ENCODE peak calls at places on chromosome 5, in six cellular contexts. R, S, K, D, N and G are unnamed samples.

GRCh38 chr5:149229298-149229937 is 42.2 kb upstream of the AFAP1L1 start:
- DNase-seq in K (no peak), D (no peak), S (no peak), R (no peak), N (no peak), G (no peak)

GRCh38 chr5:33310471-33310870 is 130.3 kb upstream of the TARS1 start:
- DNase-seq in K (peak), D (peak), N (no peak), S (no peak), R (no peak), G (peak)

GRCh38 chr5:1784197-1785050 is 15.2 kb downstream of the MRPL36 start:
- DNase-seq in N (no peak), K (no peak), R (no peak), S (no peak), D (no peak), G (no peak)

GRCh38 chr5:57335092-57335491 is 147.5 kb downstream of the ACTBL2 start:
- DNase-seq in K (peak), N (no peak), R (no peak), D (peak), S (no peak), G (no peak)

GRCh38 chr5:9356306-9356942 is 189.5 kb downstream of the SEMA5A start:
- DNase-seq in N (no peak), S (no peak), K (no peak), D (peak), R (no peak), G (no peak)

GRCh38 chr5:139383993-139384590 is 995 bp upstream of the SLC23A1 start:
- DNase-seq in N (no peak), R (no peak), S (no peak), K (no peak), D (no peak), G (no peak)

GRCh38 chr5:10528056-10528816 is 35.6 kb upstream of the ANKRD33B start:
- DNase-seq in R (peak), D (peak), S (no peak), K (peak), N (no peak), G (peak)

GRCh38 chr5:95440825-95441224 is 49.7 kb downstream of the FAM81B start:
- DNase-seq in K (no peak), S (no peak), N (no peak), R (no peak), D (no peak), G (no peak)

GRCh38 chr5:134406390-134406789 is 5.3 kb downstream of the CDKN2AIPNL start:
- DNase-seq in K (peak), S (no peak), R (no peak), D (no peak), N (no peak), G (no peak)

GRCh38 chr5:178232124-178232919 is at the start of gene PHYKPL:
- DNase-seq in K (peak), D (peak), S (peak), N (peak), R (peak), G (no peak)

GRCh38 chr5:174097486-174098185 is 52.1 kb downstream of the NSG2 start:
- DNase-seq in R (no peak), N (no peak), D (no peak), S (no peak), K (no peak), G (no peak)

GRCh38 chr5:79974896-79975295 is 16.2 kb downstream of the MTX3 start:
- DNase-seq in R (no peak), K (peak), S (no peak), D (peak), N (no peak), G (no peak)

GRCh38 chr5:133371371-133372155 is 240.8 kb downstream of the FSTL4 start:
- DNase-seq in D (no peak), N (no peak), K (no peak), S (no peak), R (no peak), G (no peak)

GRCh38 chr5:31328031-31328430 is 134.5 kb downstream of the CDH6 start:
- DNase-seq in R (no peak), K (no peak), S (no peak), D (no peak), N (no peak), G (no peak)

GRCh38 chr5:39178856-39179255 is 40.5 kb downstream of the FYB1 start:
- DNase-seq in R (no peak), K (no peak), D (no peak), S (no peak), N (no peak), G (no peak)

GRCh38 chr5:159208508-159209437 is 580 bp downstream of the RNF145 start:
- DNase-seq in D (peak), S (no peak), N (peak), K (no peak), R (no peak), G (no peak)

GRCh38 chr5:68652507-68652906 is 437.0 kb downstream of the PIK3R1 start:
- DNase-seq in R (peak), K (peak), N (no peak), D (peak), S (no peak), G (peak)

GRCh38 chr5:59661939-59662615 is 231.4 kb downstream of the PDE4D start:
- DNase-seq in N (no peak), D (no peak), R (no peak), K (no peak), S (no peak), G (no peak)

GRCh38 chr5:82274343-82275266 is 3.5 kb downstream of the RPS23 start:
- DNase-seq in N (peak), S (no peak), D (no peak), R (no peak), K (no peak), G (no peak)

GRCh38 chr5:38853753-38854470 is 8.1 kb downstream of the OSMR start:
- DNase-seq in D (peak), R (no peak), S (no peak), N (no peak), K (peak), G (peak)

GRCh38 chr5:5699062-5699461 is 276.6 kb downstream of the ICE1 start:
- DNase-seq in D (no peak), S (no peak), R (no peak), K (no peak), N (no peak), G (no peak)
- TF ChIP-seq CTCF in D (no peak), S (no peak), R (no peak), K (no peak), N (no peak), G (no peak)

GRCh38 chr5:176608937-176609723 is 826 bp downstream of the GPRIN1 start:
- DNase-seq in K (no peak), S (no peak), N (no peak), D (no peak), R (no peak), G (no peak)

GRCh38 chr5:176612008-176612407 is 2.1 kb upstream of the GPRIN1 start:
- DNase-seq in R (no peak), D (no peak), N (no peak), S (no peak), K (no peak), G (no peak)

GRCh38 chr5:176611435-176611834 is 1.5 kb upstream of the GPRIN1 start:
- DNase-seq in S (no peak), N (peak), R (peak), D (peak), K (peak), G (peak)

GRCh38 chr5:176609724-176610429 is at the start of gene GPRIN1:
- DNase-seq in N (peak), K (no peak), R (no peak), D (peak), S (no peak), G (no peak)

GRCh38 chr5:176610430-176610763 is 441 bp upstream of the GPRIN1 start:
- DNase-seq in S (no peak), D (no peak), N (peak), R (no peak), K (no peak), G (no peak)
- TF ChIP-seq CTCF in S (no peak), D (no peak), N (no peak), R (no peak), K (no peak), G (no peak)

DNA sequence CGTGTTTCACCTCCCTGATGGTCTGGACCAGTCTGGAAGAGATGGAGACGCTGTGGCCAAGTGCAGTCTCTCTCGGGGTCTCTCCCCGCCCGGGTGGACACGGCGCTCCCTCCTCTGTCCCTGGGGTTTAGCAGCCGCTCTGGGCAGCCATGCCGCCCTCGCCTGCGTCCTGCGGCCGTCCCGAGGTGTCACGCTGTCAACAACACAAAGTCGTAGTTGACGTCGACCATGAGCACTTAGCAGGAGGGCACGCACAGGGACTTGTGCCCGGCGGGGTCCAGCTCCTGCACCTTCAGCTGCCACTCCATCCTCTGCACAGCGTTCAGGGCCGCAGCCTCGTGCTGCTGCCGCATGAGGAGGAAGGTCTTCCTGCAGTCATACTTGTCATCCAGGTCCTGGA is 368.9 kb downstream of the CDH9 start:
- DNase-seq in R (no peak), D (no peak), S (no peak), N (no peak), K (no peak), G (no peak)
- TF ChIP-seq CTCF in R (no peak), D (no peak), S (no peak), N (no peak), K (no peak), G (no peak)

DNA sequence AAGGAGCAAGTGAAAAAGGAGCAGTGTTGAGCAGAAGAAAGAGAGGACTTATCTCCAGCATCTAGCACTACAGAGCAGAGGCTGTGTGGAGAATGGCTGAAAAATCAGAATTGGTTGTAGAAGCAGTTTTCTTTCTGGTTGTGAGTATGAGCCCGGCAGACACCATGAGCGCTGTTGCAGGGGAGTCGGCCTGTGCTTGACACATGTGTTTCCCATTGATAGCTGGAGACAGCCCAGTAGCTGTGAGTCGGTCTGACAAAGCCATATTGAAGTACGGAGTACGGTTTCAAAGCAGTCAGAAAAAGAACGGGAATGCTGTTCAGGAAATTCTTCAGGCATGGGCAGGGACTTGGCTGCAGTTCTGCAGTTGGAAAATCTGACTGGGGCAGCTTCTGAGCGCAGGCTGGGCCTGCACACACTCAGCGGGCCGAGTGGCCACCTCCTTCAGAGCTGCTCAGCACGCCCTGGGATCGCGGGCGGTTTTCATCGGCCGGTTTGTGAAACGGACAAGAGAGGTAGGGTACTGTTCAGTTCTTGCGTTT is at the start of gene SGCD:
- DNase-seq in S (peak), N (peak), D (peak), K (peak), R (peak), G (peak)
- TF ChIP-seq CTCF in S (no peak), N (no peak), D (peak), K (no peak), R (peak), G (peak)

DNA sequence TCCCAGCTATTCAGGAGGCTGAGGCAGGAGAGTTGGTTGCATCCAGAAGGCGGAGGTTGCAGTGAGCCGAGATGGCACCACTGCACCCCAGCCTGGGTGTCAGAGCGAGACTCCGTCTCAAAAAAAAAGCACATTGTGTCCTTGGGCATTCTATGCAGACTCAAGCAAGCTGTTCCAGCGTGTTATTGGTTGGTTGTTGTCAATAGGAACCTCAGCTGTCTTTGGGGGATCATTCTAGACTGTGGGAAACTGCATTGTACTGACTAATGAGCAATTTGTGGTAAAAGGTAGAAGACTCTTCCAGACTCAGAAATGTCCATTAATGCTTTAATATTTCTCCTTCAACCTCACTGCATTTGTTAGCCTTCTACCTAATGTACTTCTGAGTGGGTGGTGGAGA is 379.5 kb upstream of the GRAMD2B start:
- DNase-seq in D (no peak), R (no peak), K (no peak), N (no peak), S (no peak), G (no peak)
- TF ChIP-seq CTCF in D (no peak), R (no peak), K (no peak), N (no peak), S (no peak), G (no peak)

DNA sequence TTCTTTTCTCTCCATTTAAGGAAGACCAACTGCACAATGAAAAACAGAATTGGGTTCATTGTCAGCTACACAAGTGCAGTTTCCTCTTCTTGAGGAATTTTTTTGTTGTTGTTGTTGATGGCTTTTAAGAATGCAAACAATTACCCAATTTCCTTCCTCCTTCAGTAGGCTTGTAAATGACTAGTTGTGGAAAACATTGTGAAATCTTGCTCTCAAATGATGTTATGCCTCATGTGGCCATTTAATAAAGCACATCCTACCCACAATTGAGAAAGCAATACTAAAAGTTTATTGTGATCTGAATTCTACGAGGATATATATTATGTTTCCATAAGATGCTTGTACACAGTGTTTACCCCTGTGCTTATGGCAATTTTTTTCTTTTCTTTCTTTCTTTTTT is 171.6 kb downstream of the FAM174A start:
- DNase-seq in N (no peak), K (no peak), S (no peak), D (peak), R (no peak), G (no peak)
- TF ChIP-seq CTCF in N (no peak), K (peak), S (no peak), D (peak), R (no peak), G (peak)

DNA sequence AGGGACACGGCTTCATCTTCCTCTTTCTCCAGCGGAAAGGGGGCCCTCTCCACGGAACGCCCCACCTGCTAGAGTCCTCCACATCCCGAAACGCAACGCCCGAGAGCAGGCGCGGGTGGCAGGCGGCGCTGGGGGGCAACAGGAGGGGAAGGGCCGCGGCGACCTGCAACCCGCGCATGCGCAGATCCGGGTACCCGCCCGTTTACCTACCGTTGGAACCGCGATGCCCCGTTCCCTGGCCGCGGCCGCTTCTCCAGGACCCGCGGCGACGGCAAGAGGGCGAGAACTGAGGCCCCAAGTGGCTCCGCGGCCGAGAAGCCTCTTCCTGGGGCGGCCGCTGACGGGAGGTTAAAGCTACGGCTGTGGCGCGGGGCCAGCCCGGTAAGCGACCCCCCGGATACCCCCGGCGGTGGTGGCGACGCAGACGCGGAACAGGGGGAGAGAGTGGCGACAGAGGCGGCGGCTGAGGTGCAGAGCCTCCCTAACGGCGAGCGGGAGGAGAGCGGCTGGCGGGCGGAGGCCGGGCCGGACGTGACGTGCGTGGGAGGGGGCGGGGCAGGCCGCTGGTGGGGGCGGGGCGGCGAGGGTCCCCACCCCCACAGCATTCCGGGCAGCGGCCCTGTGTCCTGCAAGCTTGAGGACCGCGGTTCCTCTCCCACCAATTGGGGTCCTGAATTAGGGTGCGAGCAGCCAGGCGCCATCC is at the start of gene FAM13B:
- DNase-seq in N (peak), R (no peak), K (peak), S (peak), D (peak), G (no peak)
- TF ChIP-seq CTCF in N (no peak), R (no peak), K (no peak), S (no peak), D (no peak), G (no peak)

GRCh38 chr5:87649455-87649854 is 236.7 kb upstream of the CCNH start:
- DNase-seq in S (no peak), N (no peak), R (no peak), K (no peak), D (no peak), G (no peak)

GRCh38 chr5:87653242-87653641 is 240.5 kb upstream of the CCNH start:
- DNase-seq in K (no peak), D (no peak), N (no peak), S (no peak), R (no peak), G (no peak)

GRCh38 chr5:87645241-87645640 is 232.5 kb upstream of the CCNH start:
- DNase-seq in S (no peak), R (no peak), N (no peak), D (no peak), K (no peak), G (no peak)

GRCh38 chr5:87650284-87650683 is 237.6 kb upstream of the CCNH start:
- DNase-seq in R (no peak), D (no peak), N (no peak), K (no peak), S (no peak), G (no peak)
- TF ChIP-seq CTCF in R (no peak), D (no peak), N (no peak), K (no peak), S (no peak), G (no peak)

GRCh38 chr5:66503203-66503789 is 92.9 kb upstream of the MAST4 start:
- DNase-seq in S (no peak), D (no peak), K (no peak), N (no peak), R (no peak), G (no peak)

GRCh38 chr5:66494437-66494836 is 101.8 kb upstream of the MAST4 start:
- DNase-seq in N (peak), K (no peak), D (no peak), R (no peak), S (no peak), G (no peak)

DNA sequence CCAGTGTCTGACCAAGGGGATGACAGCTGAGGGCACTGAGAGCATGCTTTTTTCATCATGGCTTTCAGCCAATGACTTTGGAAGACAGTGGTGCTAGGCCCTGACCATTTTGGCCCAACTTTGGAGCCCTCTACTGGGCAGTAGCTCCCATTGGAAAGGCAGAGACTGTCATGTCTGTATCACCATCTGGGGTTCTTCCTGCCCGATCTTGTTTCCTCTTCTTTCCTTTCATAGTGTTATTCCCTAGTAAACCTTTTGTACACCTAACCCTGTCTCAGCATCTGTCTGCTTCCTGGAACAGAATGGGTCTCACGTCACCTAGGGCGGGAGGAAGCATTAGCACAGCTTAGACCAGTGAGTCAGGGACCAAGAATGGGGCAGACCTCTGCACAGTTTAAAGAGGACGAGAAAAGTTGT is 97.4 kb upstream of the MAST4 start:
- DNase-seq in R (no peak), S (no peak), K (no peak), N (no peak), D (peak), G (no peak)
- TF ChIP-seq CTCF in R (no peak), S (no peak), K (peak), N (no peak), D (peak), G (no peak)